ENCODE peak calls at places on chromosomes 16 and 17, in five cellular contexts. One of them, this sample, is unnamed.

GRCh38 chr16:19375561-19376158 is 42.0 kb upstream of the TMC5 start:
- DNase-seq in fibroblast of mammary gland: peak; percentile 67
- DNase-seq in esophagus muscularis mucosa: no peak
- DNase-seq in PC-3: peak; percentile 67
- DNase-seq in cardiac fibroblast: peak; percentile 70
- DNase-seq in this sample: peak; percentile 64

GRCh38 chr16:58732545-58733247 is 1.4 kb downstream of the GOT2 start:
- DNase-seq in cardiac fibroblast: peak; percentile 85
- DNase-seq in fibroblast of mammary gland: peak; percentile 80
- DNase-seq in esophagus muscularis mucosa: no peak
- DNase-seq in PC-3: peak; percentile 64
- DNase-seq in this sample: peak; percentile 67

GRCh38 chr17:75633484-75634375 is 496 bp downstream of the SMIM5 start:
- DNase-seq in cardiac fibroblast: peak; percentile 91
- DNase-seq in fibroblast of mammary gland: peak; percentile 87
- DNase-seq in PC-3: peak; percentile 98
- DNase-seq in esophagus muscularis mucosa: peak; percentile 96
- DNase-seq in this sample: peak; percentile 91

GRCh38 chr16:75044800-75045361 is 46.1 kb downstream of the ZNRF1 start:
- DNase-seq in PC-3: no peak
- DNase-seq in esophagus muscularis mucosa: no peak
- DNase-seq in fibroblast of mammary gland: peak; percentile 31
- DNase-seq in cardiac fibroblast: peak; percentile 64
- DNase-seq in this sample: peak; percentile 71

GRCh38 chr17:2347805-2348685 is 10.7 kb downstream of the SGSM2 start:
- DNase-seq in esophagus muscularis mucosa: no peak
- DNase-seq in PC-3: peak; percentile 75
- DNase-seq in fibroblast of mammary gland: peak; percentile 93
- DNase-seq in cardiac fibroblast: peak; percentile 47
- DNase-seq in this sample: peak; percentile 61

GRCh38 chr17:69954241-69954933 is 120.6 kb upstream of the KCNJ16 start:
- DNase-seq in cardiac fibroblast: no peak
- DNase-seq in fibroblast of mammary gland: no peak
- DNase-seq in esophagus muscularis mucosa: no peak
- DNase-seq in PC-3: peak; percentile 65
- DNase-seq in this sample: peak; percentile 35

GRCh38 chr17:7218166-7218565 is 1.5 kb downstream of the DLG4 start:
- DNase-seq in fibroblast of mammary gland: no peak
- DNase-seq in cardiac fibroblast: no peak
- DNase-seq in esophagus muscularis mucosa: no peak
- DNase-seq in PC-3: no peak
- DNase-seq in this sample: no peak

GRCh38 chr17:9890124-9890523 is 14.9 kb downstream of the RCVRN start:
- DNase-seq in cardiac fibroblast: no peak
- DNase-seq in fibroblast of mammary gland: peak; percentile 34
- DNase-seq in esophagus muscularis mucosa: no peak
- DNase-seq in PC-3: peak; percentile 51
- DNase-seq in this sample: peak; percentile 63

GRCh38 chr16:35352431-35352830 is 1893.0 kb downstream of the TP53TG3F start:
- DNase-seq in PC-3: no peak
- DNase-seq in cardiac fibroblast: no peak
- DNase-seq in fibroblast of mammary gland: no peak
- DNase-seq in esophagus muscularis mucosa: no peak
- DNase-seq in this sample: no peak

GRCh38 chr17:64373722-64374121 is 16.9 kb downstream of the PECAM1 start:
- DNase-seq in cardiac fibroblast: no peak
- DNase-seq in PC-3: no peak
- DNase-seq in esophagus muscularis mucosa: no peak
- DNase-seq in fibroblast of mammary gland: no peak
- DNase-seq in this sample: no peak

GRCh38 chr17:48278755-48279491 is 151.1 kb downstream of the SKAP1 start:
- DNase-seq in cardiac fibroblast: no peak
- DNase-seq in PC-3: no peak
- DNase-seq in esophagus muscularis mucosa: no peak
- DNase-seq in fibroblast of mammary gland: no peak
- DNase-seq in this sample: no peak

GRCh38 chr17:36932383-36933173 is 4.7 kb upstream of the LHX1 start:
- DNase-seq in PC-3: no peak
- DNase-seq in esophagus muscularis mucosa: no peak
- DNase-seq in cardiac fibroblast: no peak
- DNase-seq in fibroblast of mammary gland: no peak
- DNase-seq in this sample: no peak

GRCh38 chr16:77960771-77961170 is 61.6 kb upstream of the CLEC3A start:
- DNase-seq in cardiac fibroblast: no peak
- DNase-seq in fibroblast of mammary gland: no peak
- DNase-seq in PC-3: no peak
- DNase-seq in esophagus muscularis mucosa: no peak
- DNase-seq in this sample: no peak

GRCh38 chr17:55056530-55056929 is 88.0 kb downstream of the STXBP4 start:
- DNase-seq in esophagus muscularis mucosa: no peak
- DNase-seq in fibroblast of mammary gland: no peak
- DNase-seq in PC-3: peak; percentile 91
- DNase-seq in cardiac fibroblast: no peak
- DNase-seq in this sample: no peak

GRCh38 chr17:55059724-55060123 is 91.2 kb downstream of the STXBP4 start:
- DNase-seq in esophagus muscularis mucosa: no peak
- DNase-seq in fibroblast of mammary gland: no peak
- DNase-seq in PC-3: no peak
- DNase-seq in cardiac fibroblast: no peak
- DNase-seq in this sample: no peak

GRCh38 chr17:55054429-55054828 is 85.9 kb downstream of the STXBP4 start:
- DNase-seq in fibroblast of mammary gland: no peak
- DNase-seq in esophagus muscularis mucosa: no peak
- DNase-seq in PC-3: no peak
- DNase-seq in cardiac fibroblast: no peak
- DNase-seq in this sample: no peak

GRCh38 chr17:55057184-55057583 is 88.6 kb downstream of the STXBP4 start:
- DNase-seq in cardiac fibroblast: no peak
- DNase-seq in esophagus muscularis mucosa: no peak
- DNase-seq in PC-3: peak; percentile 59
- DNase-seq in fibroblast of mammary gland: no peak
- DNase-seq in this sample: no peak

GRCh38 chr17:55053855-55054254 is 85.3 kb downstream of the STXBP4 start:
- DNase-seq in fibroblast of mammary gland: peak; percentile 16
- DNase-seq in cardiac fibroblast: peak; percentile 31
- DNase-seq in PC-3: peak; percentile 39
- DNase-seq in esophagus muscularis mucosa: no peak
- DNase-seq in this sample: no peak
- TF ChIP-seq CTCF in fibroblast of mammary gland: peak; percentile 38
- TF ChIP-seq CTCF in cardiac fibroblast: peak; percentile 27
- TF ChIP-seq CTCF in PC-3: peak; percentile 75
- TF ChIP-seq CTCF in esophagus muscularis mucosa: peak; percentile 31
- TF ChIP-seq CTCF in this sample: peak; percentile 43

GRCh38 chr17:50298018-50298417 is 23.8 kb downstream of the TMEM92 start:
- DNase-seq in cardiac fibroblast: no peak
- DNase-seq in esophagus muscularis mucosa: no peak
- DNase-seq in fibroblast of mammary gland: no peak
- DNase-seq in PC-3: no peak
- DNase-seq in this sample: no peak
- TF ChIP-seq CTCF in cardiac fibroblast: no peak
- TF ChIP-seq CTCF in esophagus muscularis mucosa: no peak
- TF ChIP-seq CTCF in fibroblast of mammary gland: no peak
- TF ChIP-seq CTCF in PC-3: no peak
- TF ChIP-seq CTCF in this sample: no peak

GRCh38 chr16:89217388-89218191 is at the start of gene ZNF778:
- DNase-seq in esophagus muscularis mucosa: peak; percentile 95
- DNase-seq in cardiac fibroblast: peak; percentile 82
- DNase-seq in PC-3: peak; percentile 74
- DNase-seq in fibroblast of mammary gland: peak; percentile 75
- DNase-seq in this sample: peak; percentile 78
- TF ChIP-seq CTCF in esophagus muscularis mucosa: peak; percentile 6
- TF ChIP-seq CTCF in cardiac fibroblast: no peak
- TF ChIP-seq CTCF in PC-3: no peak
- TF ChIP-seq CTCF in fibroblast of mammary gland: no peak
- TF ChIP-seq CTCF in this sample: no peak

GRCh38 chr17:73214008-73214407 is 21.2 kb downstream of the COG1 start:
- DNase-seq in PC-3: no peak
- DNase-seq in cardiac fibroblast: no peak
- DNase-seq in fibroblast of mammary gland: no peak
- DNase-seq in esophagus muscularis mucosa: no peak
- DNase-seq in this sample: no peak

GRCh38 chr17:73214851-73215250 is 22.0 kb downstream of the COG1 start:
- DNase-seq in PC-3: no peak
- DNase-seq in cardiac fibroblast: no peak
- DNase-seq in esophagus muscularis mucosa: no peak
- DNase-seq in fibroblast of mammary gland: no peak
- DNase-seq in this sample: no peak

GRCh38 chr17:73211745-73212144 is 18.9 kb downstream of the COG1 start:
- DNase-seq in fibroblast of mammary gland: no peak
- DNase-seq in cardiac fibroblast: no peak
- DNase-seq in PC-3: no peak
- DNase-seq in esophagus muscularis mucosa: no peak
- DNase-seq in this sample: no peak

GRCh38 chr17:73210002-73210678 is 17.3 kb downstream of the COG1 start:
- DNase-seq in cardiac fibroblast: no peak
- DNase-seq in esophagus muscularis mucosa: no peak
- DNase-seq in fibroblast of mammary gland: no peak
- DNase-seq in PC-3: peak; percentile 48
- DNase-seq in this sample: no peak

GRCh38 chr17:73215414-73215813 is 22.6 kb downstream of the COG1 start:
- DNase-seq in cardiac fibroblast: no peak
- DNase-seq in esophagus muscularis mucosa: no peak
- DNase-seq in PC-3: peak; percentile 58
- DNase-seq in fibroblast of mammary gland: no peak
- DNase-seq in this sample: no peak
- TF ChIP-seq CTCF in cardiac fibroblast: no peak
- TF ChIP-seq CTCF in esophagus muscularis mucosa: no peak
- TF ChIP-seq CTCF in PC-3: peak; percentile 51
- TF ChIP-seq CTCF in fibroblast of mammary gland: no peak
- TF ChIP-seq CTCF in this sample: no peak

DNA sequence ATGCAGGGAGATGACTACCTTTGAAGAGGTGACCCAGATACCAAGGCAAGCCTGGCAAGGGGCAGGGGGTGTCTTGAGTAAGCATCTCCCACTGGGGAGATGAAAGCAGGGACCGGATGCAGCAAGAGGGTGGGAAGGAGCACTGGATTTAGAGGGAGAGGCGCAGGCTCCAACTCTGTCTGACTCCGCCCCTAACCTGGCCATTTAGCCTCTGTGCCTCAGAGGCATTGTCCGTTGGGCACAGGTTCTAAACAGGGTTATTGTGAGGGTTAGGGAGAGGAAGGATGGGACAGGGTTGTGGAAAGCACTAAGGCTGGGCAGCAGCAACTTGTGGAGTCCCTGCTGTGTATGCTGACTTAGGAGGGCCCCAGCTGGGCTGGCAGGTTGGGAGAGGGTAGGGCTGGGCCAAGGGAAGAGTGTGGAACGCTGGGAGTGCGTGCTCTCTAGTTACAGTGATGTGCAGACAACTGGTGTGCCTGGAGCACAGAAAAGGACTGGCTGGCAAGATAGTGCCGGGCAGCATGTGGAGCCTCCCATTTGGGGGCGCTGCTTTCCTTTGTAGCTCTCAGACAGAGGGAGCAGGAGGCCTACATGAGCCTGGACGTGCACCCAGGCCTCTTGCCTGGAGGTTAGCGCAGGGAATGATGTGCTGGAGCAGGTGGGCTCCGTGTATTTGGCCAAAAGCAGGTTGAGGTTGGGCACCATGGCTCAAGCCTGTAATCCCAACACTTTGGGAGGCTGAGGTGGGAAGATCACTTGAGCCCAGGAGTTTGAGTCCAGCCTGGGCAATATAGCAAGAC is 26.2 kb downstream of the TBX2 start:
- DNase-seq in esophagus muscularis mucosa: peak; percentile 89
- DNase-seq in fibroblast of mammary gland: no peak
- DNase-seq in cardiac fibroblast: no peak
- DNase-seq in PC-3: peak; percentile 60
- DNase-seq in this sample: peak; percentile 40
- TF ChIP-seq CTCF in esophagus muscularis mucosa: no peak
- TF ChIP-seq CTCF in fibroblast of mammary gland: no peak
- TF ChIP-seq CTCF in cardiac fibroblast: no peak
- TF ChIP-seq CTCF in PC-3: peak; percentile 58
- TF ChIP-seq CTCF in this sample: no peak

This sample was measured in MCF 10A.